ENCODE peak calls at places on chromosome 5, in five cellular contexts. M is hypothalamus; Z is CD8-positive, alpha-beta memory T cell; T is CD4-positive, alpha-beta T cell; D is T-cell. Y is an unnamed sample.

GRCh38 chr5:143618146-143618545 is 193.8 kb upstream of the HMHB1 start:
- DNase-seq in T (no peak), M (no peak), Z (no peak), D (no peak), Y (no peak)

GRCh38 chr5:13601152-13601551 is 343.3 kb downstream of the DNAH5 start:
- DNase-seq in D (no peak), Z (no peak), T (no peak), M (no peak), Y (no peak)

GRCh38 chr5:116830079-116830478 is 255.5 kb upstream of the SEMA6A start:
- DNase-seq in T (no peak), D (no peak), Z (no peak), M (no peak), Y (no peak)

GRCh38 chr5:160475864-160476438 is 54.3 kb downstream of the PTTG1 start:
- DNase-seq in Z (no peak), D (no peak), T (no peak), M (no peak), Y (no peak)

GRCh38 chr5:107063511-107063910 is 607.2 kb downstream of the EFNA5 start:
- DNase-seq in D (no peak), M (no peak), T (no peak), Z (no peak), Y (no peak)

GRCh38 chr5:133849116-133849515 is 119.3 kb downstream of the C5orf15 start:
- DNase-seq in T (no peak), D (no peak), M (no peak), Z (no peak), Y (no peak)

GRCh38 chr5:26236936-26237335 is 801.5 kb downstream of the CDH9 start:
- DNase-seq in Z (no peak), D (no peak), T (no peak), M (no peak), Y (no peak)

GRCh38 chr5:150114773-150115408 is 28.5 kb upstream of the CSF1R start:
- DNase-seq in D (no peak), Z (no peak), M (no peak), T (no peak), Y (no peak)

GRCh38 chr5:32109236-32109635 is 64.9 kb downstream of the GOLPH3 start:
- DNase-seq in Z (no peak), T (no peak), M (no peak), D (no peak), Y (no peak)

GRCh38 chr5:122501087-122501435 is 189.0 kb downstream of the SNCAIP start:
- DNase-seq in T (no peak), Z (no peak), D (no peak), M (no peak), Y (no peak)

GRCh38 chr5:6715758-6716633 is 2.8 kb downstream of the TENT4A start:
- DNase-seq in M (no peak), Z (no peak), T (no peak), D (peak), Y (no peak)

GRCh38 chr5:32710859-32711692 is at the start of gene NPR3:
- DNase-seq in T (no peak), Z (no peak), M (no peak), D (no peak), Y (no peak)

GRCh38 chr5:168481330-168481788 is 4.9 kb upstream of the RARS1 start:
- DNase-seq in Z (no peak), D (no peak), M (no peak), T (no peak), Y (peak)

GRCh38 chr5:175854231-175855040 is 16.9 kb upstream of the CPLX2 start:
- DNase-seq in M (no peak), D (no peak), T (no peak), Z (no peak), Y (no peak)

GRCh38 chr5:52981507-52981906 is 7.6 kb upstream of the ITGA2 start:
- DNase-seq in Z (no peak), D (no peak), T (no peak), M (no peak), Y (no peak)

GRCh38 chr5:15968994-15969393 is 210.6 kb downstream of the MARCHF11 start:
- DNase-seq in D (no peak), Z (no peak), T (no peak), M (no peak), Y (no peak)

GRCh38 chr5:136040746-136041415 is 12.1 kb downstream of the TGFBI start:
- DNase-seq in T (no peak), Z (no peak), D (no peak), M (no peak), Y (no peak)

GRCh38 chr5:14206028-14206725 is 63.0 kb downstream of the TRIO start:
- DNase-seq in M (no peak), D (no peak), T (no peak), Z (no peak), Y (no peak)

GRCh38 chr5:139064613-139065012 is 133.6 kb downstream of the SIL1 start:
- DNase-seq in Z (no peak), M (no peak), D (no peak), T (no peak), Y (no peak)

GRCh38 chr5:141508808-141509611 is 20.1 kb downstream of the PCDHGC5 start:
- DNase-seq in M (no peak), D (no peak), T (no peak), Z (no peak), Y (no peak)

GRCh38 chr5:77167695-77168111 is 42.8 kb upstream of the PDE8B start:
- DNase-seq in D (no peak), T (no peak), Z (no peak), M (no peak), Y (no peak)

Y was measured in memory B cell.